ENCODE peak calls at places on chromosomes 4 and X, in four cellular contexts. I, C, D and T are unnamed samples.

GRCh38 chr4:72352746-72353145 is 216.3 kb downstream of the ADAMTS3 start:
- DNase-seq in I (no peak), C (no peak), D (no peak), T (peak)

GRCh38 chr4:40946652-40947051 is 196.9 kb downstream of the NSUN7 start:
- DNase-seq in D (no peak), C (no peak), I (no peak), T (no peak)

GRCh38 chr4:1279253-1279652 is 10.4 kb upstream of the MAEA start:
- DNase-seq in C (no peak), I (no peak), D (no peak), T (no peak)

GRCh38 chrX:10110984-10111363 is 45.8 kb upstream of the CLCN4 start:
- DNase-seq in C (peak), D (no peak), I (no peak), T (no peak)

GRCh38 chr4:23374280-23374679 is 515.6 kb downstream of the PPARGC1A start:
- DNase-seq in C (no peak), D (no peak), I (no peak), T (no peak)

GRCh38 chrX:38632516-38632915 is 71.2 kb downstream of the TSPAN7 start:
- DNase-seq in I (no peak), D (no peak), C (no peak), T (no peak)

GRCh38 chr4:37480509-37480908 is 205.7 kb downstream of the RELL1 start:
- DNase-seq in C (no peak), I (no peak), D (no peak), T (no peak)

GRCh38 chr4:3233391-3234071 is 15.4 kb upstream of the MSANTD1 start:
- DNase-seq in C (no peak), D (no peak), I (no peak), T (no peak)

GRCh38 chrX:134753185-134754008 is 95.1 kb upstream of the PLAC1 start:
- DNase-seq in D (no peak), C (no peak), I (no peak), T (no peak)

GRCh38 chrX:9646471-9647038 is 119.1 kb downstream of the GPR143 start:
- DNase-seq in D (no peak), I (no peak), C (no peak), T (peak)

GRCh38 chr4:185282968-185283367 is 73.6 kb downstream of the SNX25 start:
- DNase-seq in I (no peak), D (no peak), C (no peak), T (peak)

GRCh38 chr4:84481077-84481878 is 17.8 kb downstream of the NKX6-1 start:
- DNase-seq in D (no peak), C (no peak), I (no peak), T (no peak)

GRCh38 chr4:41327770-41328169 is 71.0 kb downstream of the UCHL1 start:
- DNase-seq in C (no peak), D (no peak), I (no peak), T (no peak)

GRCh38 chrX:151974336-151975227 is at the start of gene GABRE:
- DNase-seq in I (no peak), C (no peak), D (no peak), T (no peak)

GRCh38 chr4:16859031-16859430 is 39.4 kb downstream of the LDB2 start:
- DNase-seq in C (no peak), I (no peak), D (no peak), T (no peak)

GRCh38 chrX:111854778-111855490 is 21.0 kb upstream of the TRPC5OS start:
- DNase-seq in I (no peak), C (no peak), D (no peak), T (no peak)

GRCh38 chr4:5785806-5786680 is 75.0 kb downstream of the EVC start:
- DNase-seq in I (no peak), D (no peak), C (no peak), T (peak)

GRCh38 chr4:20030108-20030507 is 221.6 kb upstream of the SLIT2 start:
- DNase-seq in C (no peak), D (no peak), I (no peak), T (no peak)

GRCh38 chrX:103063918-103064434 is at the start of gene BEX1:
- DNase-seq in I (peak), C (no peak), D (no peak), T (peak)

GRCh38 chr4:88457307-88458090 is 580 bp downstream of the HERC5 start:
- DNase-seq in D (peak), I (peak), C (peak), T (no peak)

GRCh38 chrX:109268340-109268739 is 213.5 kb downstream of the GUCY2F start:
- DNase-seq in C (no peak), D (no peak), I (no peak), T (no peak)

GRCh38 chrX:140949231-140949630 is 53.2 kb upstream of the SPANXB1 start:
- DNase-seq in I (no peak), D (no peak), C (no peak), T (no peak)

GRCh38 chrX:11533211-11533651 is 132.5 kb downstream of the ARHGAP6 start:
- DNase-seq in I (no peak), D (peak), C (no peak), T (peak)

GRCh38 chrX:21721175-21721574 is 36.7 kb downstream of the SMPX start:
- DNase-seq in I (no peak), C (no peak), D (no peak), T (no peak)

GRCh38 chrX:3811331-3812311 is 98.2 kb upstream of the PRKX start:
- DNase-seq in C (peak), I (peak), D (peak), T (no peak)

GRCh38 chr4:19381068-19381467 is 870.6 kb upstream of the SLIT2 start:
- DNase-seq in D (no peak), I (no peak), C (no peak), T (peak)

GRCh38 chrX:5113128-5113527 is 1115.5 kb downstream of the NLGN4X start:
- DNase-seq in I (no peak), C (no peak), D (peak), T (peak)

GRCh38 chr4:71188197-71188625 is 150.6 kb upstream of the SLC4A4 start:
- DNase-seq in D (no peak), C (no peak), I (no peak), T (no peak)

GRCh38 chr4:57639566-57640328 is 529.6 kb upstream of the IGFBP7 start:
- DNase-seq in D (no peak), C (no peak), I (no peak), T (peak)

GRCh38 chrX:83845397-83845796 is 15.5 kb upstream of the CYLC1 start:
- DNase-seq in D (peak), C (no peak), I (no peak), T (no peak)

GRCh38 chr4:118968813-118969212 is 80.2 kb downstream of the SYNPO2 start:
- DNase-seq in I (no peak), C (no peak), D (no peak), T (no peak)

GRCh38 chr4:121791481-121791880 is 9.6 kb upstream of the EXOSC9 start:
- DNase-seq in D (no peak), C (no peak), I (no peak), T (no peak)

GRCh38 chr4:6916587-6917444 is 7.2 kb downstream of the TBC1D14 start:
- DNase-seq in I (no peak), C (peak), D (no peak), T (no peak)